ENCODE peak calls at places on chromosomes 7 and 10, in four cellular contexts. C is K562, S is GM12891, M is GM12878. B is an unnamed sample.

GRCh38 chr7:119270644-119271043 is 1002.3 kb upstream of the KCND2 start:
- DNase-seq in C (no peak), S (no peak), M (no peak), B (no peak)

GRCh38 chr7:2299853-2300512 is 14.3 kb downstream of the SNX8 start:
- DNase-seq in C (no peak), S (no peak), M (no peak), B (no peak)

GRCh38 chr10:4372601-4373000 is 453.4 kb upstream of the AKR1E2 start:
- DNase-seq in C (no peak), S (no peak), M (no peak), B (no peak)

GRCh38 chr7:104482362-104483042 is 154.1 kb downstream of the LHFPL3 start:
- DNase-seq in C (no peak), S (no peak), M (no peak), B (no peak)

GRCh38 chr7:41921453-41921912 is 218.6 kb upstream of the INHBA start:
- DNase-seq in C (no peak), S (no peak), M (no peak), B (no peak)

GRCh38 chr7:4694653-4695335 is 12.7 kb downstream of the FOXK1 start:
- DNase-seq in C (no peak), S (no peak), M (no peak), B (no peak)

GRCh38 chr10:93315261-93315660 is 166.9 kb downstream of the MYOF start:
- DNase-seq in C (no peak), S (no peak), M (no peak), B (no peak)

GRCh38 chr10:103795634-103796265 is 59.6 kb downstream of the SH3PXD2A start:
- DNase-seq in C (no peak), S (no peak), M (no peak), B (no peak)

GRCh38 chr10:79433324-79434222 is 11.9 kb downstream of the ZCCHC24 start:
- DNase-seq in C (no peak), S (no peak), M (no peak), B (no peak)

GRCh38 chr7:139482662-139483466 is 609 bp downstream of the KLRG2 start:
- DNase-seq in C (peak), S (peak), M (no peak), B (peak)

GRCh38 chr10:10598297-10598696 is 419.4 kb upstream of the CELF2 start:
- DNase-seq in C (no peak), S (no peak), M (no peak), B (no peak)

GRCh38 chr7:27714831-27715444 is 25.0 kb upstream of the TAX1BP1 start:
- DNase-seq in C (no peak), S (no peak), M (no peak), B (no peak)

GRCh38 chr10:99779335-99779734 is 3.1 kb upstream of the ABCC2 start:
- DNase-seq in C (no peak), S (no peak), M (no peak), B (peak)

GRCh38 chr10:86607674-86608073 is 46.7 kb upstream of the OPN4 start:
- DNase-seq in C (no peak), S (no peak), M (no peak), B (no peak)

GRCh38 chr10:22278441-22278782 is 37.8 kb upstream of the COMMD3 start:
- DNase-seq in C (no peak), S (no peak), M (no peak), B (no peak)

GRCh38 chr10:75512534-75512933 is 81.1 kb downstream of the LRMDA start:
- DNase-seq in C (no peak), S (no peak), M (no peak), B (no peak)

GRCh38 chr10:63438506-63439498 is 27.0 kb downstream of the JMJD1C start:
- DNase-seq in C (peak), S (no peak), M (no peak), B (no peak)

GRCh38 chr10:120085386-120085785 is 192.9 kb downstream of the SEC23IP start:
- DNase-seq in C (no peak), S (no peak), M (no peak), B (no peak)

GRCh38 chr10:86614853-86615252 is 39.5 kb upstream of the OPN4 start:
- DNase-seq in C (peak), S (no peak), M (no peak), B (no peak)

GRCh38 chr10:30098624-30099023 is 39.2 kb upstream of the JCAD start:
- DNase-seq in C (no peak), S (no peak), M (no peak), B (no peak)

GRCh38 chr10:3750352-3750816 is 34.6 kb downstream of the KLF6 start:
- DNase-seq in C (no peak), S (no peak), M (no peak), B (no peak)

GRCh38 chr7:106657085-106657991 is 3.6 kb downstream of the CCDC71L start:
- DNase-seq in C (no peak), S (no peak), M (no peak), B (no peak)

GRCh38 chr7:3721422-3721821 is 420.4 kb downstream of the SDK1 start:
- DNase-seq in C (no peak), S (no peak), M (no peak), B (no peak)

GRCh38 chr7:122303522-122303970 is 1.0 kb downstream of the FEZF1 start:
- DNase-seq in C (no peak), S (no peak), M (no peak), B (no peak)

GRCh38 chr7:117281562-117281961 is 41.3 kb downstream of the WNT2 start:
- DNase-seq in C (no peak), S (no peak), M (no peak), B (no peak)

GRCh38 chr7:47400001-47400400 is 181.9 kb downstream of the TNS3 start:
- DNase-seq in C (no peak), S (no peak), M (no peak), B (no peak)

GRCh38 chr10:18822156-18822555 is 162.9 kb downstream of the ARL5B start:
- DNase-seq in C (no peak), S (no peak), M (no peak), B (no peak)

GRCh38 chr7:32037650-32038198 is 32.5 kb downstream of the PDE1C start:
- DNase-seq in C (no peak), S (no peak), M (peak), B (no peak)

GRCh38 chr7:155782466-155782865 is 29.8 kb downstream of the SHH start:
- DNase-seq in C (no peak), S (no peak), M (no peak), B (no peak)

GRCh38 chr10:13483951-13484350 is 44.9 kb downstream of the BEND7 start:
- DNase-seq in C (no peak), S (no peak), M (no peak), B (no peak)

GRCh38 chr10:100109670-100110069 is 28.0 kb upstream of the CPN1 start:
- DNase-seq in C (no peak), S (no peak), M (no peak), B (no peak)

GRCh38 chr10:48470893-48471805 is 133.7 kb downstream of the ARHGAP22 start:
- DNase-seq in C (peak), S (no peak), M (no peak), B (no peak)

GRCh38 chr7:26686448-26686981 is 177.9 kb downstream of the SKAP2 start:
- DNase-seq in C (peak), S (no peak), M (no peak), B (no peak)

GRCh38 chr10:22340362-22341189 is 4.7 kb upstream of the SPAG6 start:
- DNase-seq in C (peak), S (no peak), M (peak), B (no peak)

GRCh38 chr7:150923191-150923590 is 54.9 kb downstream of the KCNH2 start:
- DNase-seq in C (no peak), S (no peak), M (no peak), B (no peak)

GRCh38 chr7:116678812-116679211 is 6.8 kb downstream of the MET start:
- DNase-seq in C (no peak), S (no peak), M (no peak), B (no peak)

GRCh38 chr10:116159197-116159596 is 113.8 kb downstream of the GFRA1 start:
- DNase-seq in C (no peak), S (no peak), M (no peak), B (no peak)

GRCh38 chr7:112205348-112206237 is 606 bp downstream of the DOCK4 start:
- DNase-seq in C (peak), S (peak), M (no peak), B (peak)

GRCh38 chr10:14879055-14879800 is 562 bp downstream of the SUV39H2 start:
- DNase-seq in C (no peak), S (peak), M (no peak), B (peak)
- TF ChIP-seq SPI1 in C (no peak), S (no peak), M (no peak), B (no peak)

DNA sequence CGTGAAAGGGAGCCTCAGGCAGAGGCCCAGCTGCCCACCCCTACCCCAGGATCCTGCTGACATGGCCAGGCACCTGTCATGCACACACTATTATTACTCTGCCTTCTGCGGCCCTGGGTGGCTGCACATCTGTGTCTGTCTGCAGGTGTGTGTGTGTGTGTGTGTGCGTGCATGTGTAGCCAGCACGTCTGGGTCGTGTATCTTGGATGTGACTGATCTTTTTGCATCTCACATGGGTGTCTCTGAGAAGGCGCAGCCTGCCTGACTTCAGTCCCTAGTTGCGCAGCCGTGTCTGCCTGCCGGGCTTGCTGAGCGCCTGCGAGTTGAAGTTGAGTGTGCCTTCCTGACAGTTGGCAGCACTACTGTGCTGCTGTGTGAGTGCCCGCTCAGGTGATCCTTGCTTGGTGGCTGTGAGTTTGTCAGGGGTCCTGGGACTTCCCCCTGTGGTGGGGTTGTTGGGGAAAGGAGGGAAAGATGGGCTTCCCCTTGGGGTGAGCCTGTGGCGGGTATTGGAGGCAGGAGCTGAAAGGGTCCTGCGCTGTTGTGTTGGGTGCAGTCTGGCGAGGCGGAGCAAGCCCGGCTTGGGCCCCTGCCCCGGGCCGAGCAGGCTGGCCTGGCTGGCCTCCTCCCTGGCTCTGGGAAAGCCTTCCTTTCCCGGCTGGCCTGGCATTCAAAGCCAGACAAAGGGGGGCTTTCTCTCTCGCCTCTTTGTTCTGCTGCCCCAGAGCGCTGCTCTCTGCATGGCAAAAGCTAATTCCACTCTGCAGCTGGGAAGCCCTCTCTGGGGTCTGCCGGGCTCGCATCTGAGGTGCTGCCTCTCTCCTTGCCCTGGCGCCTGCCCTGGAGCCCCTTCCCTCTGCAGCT is 4.8 kb downstream of the TRIM8 start:
- DNase-seq in C (no peak), S (no peak), M (no peak), B (no peak)
- TF ChIP-seq SPI1 in C (no peak), S (no peak), M (no peak), B (no peak)

DNA sequence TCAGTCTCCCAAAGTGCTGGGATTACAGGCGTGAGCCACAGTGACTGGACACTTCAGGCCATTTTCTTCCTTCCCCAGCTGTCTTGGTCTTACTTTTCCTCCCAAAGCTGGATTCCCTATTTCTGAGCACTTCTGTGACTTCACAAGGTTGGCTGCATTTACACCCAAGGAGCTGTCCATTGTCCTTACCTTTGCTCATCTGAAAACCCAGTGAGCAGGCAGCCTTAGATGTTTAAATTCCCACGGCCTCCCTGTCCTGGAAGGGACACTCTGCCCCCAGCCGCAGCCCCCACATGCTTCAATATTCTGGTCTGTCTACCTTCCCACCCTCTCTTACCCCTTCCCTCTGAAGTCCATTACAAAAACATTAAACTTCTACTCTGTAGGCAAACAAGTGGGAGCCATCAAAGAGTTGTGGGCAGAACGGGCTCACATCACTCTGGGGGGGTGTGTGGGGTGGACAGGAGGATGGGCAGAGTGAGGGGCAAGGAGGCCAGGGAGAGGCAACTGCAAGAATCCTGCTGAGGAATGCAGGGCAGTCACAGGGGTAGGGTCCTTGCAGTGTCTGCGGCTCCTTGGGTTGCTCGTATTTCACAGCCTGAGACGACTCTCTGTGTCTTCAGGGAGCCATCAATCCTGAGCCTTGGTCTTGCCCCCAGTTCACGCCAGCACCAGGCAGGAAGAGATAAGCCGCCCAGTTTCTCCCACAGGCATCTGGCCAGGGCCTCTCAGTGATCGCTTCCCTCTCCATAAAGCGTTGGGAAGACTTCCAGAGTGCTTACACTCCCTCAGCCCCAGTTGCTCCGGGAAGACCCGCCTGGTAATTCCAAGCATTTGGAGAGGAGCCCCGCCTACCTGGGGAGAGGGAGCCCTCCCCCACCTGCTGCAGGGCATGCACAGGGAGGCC is 74.0 kb upstream of the EFCAB10 start:
- DNase-seq in C (no peak), S (no peak), M (no peak), B (no peak)
- TF ChIP-seq SPI1 in C (no peak), S (no peak), M (no peak), B (no peak)

GRCh38 chr10:33229252-33229943 is 105.1 kb downstream of the NRP1 start:
- DNase-seq in C (no peak), S (no peak), M (no peak), B (no peak)
- TF ChIP-seq SPI1 in C (no peak), S (no peak), M (no peak), B (no peak)